ENCODE peak calls at places on chromosome 11, in six cellular contexts. H is IMR-90, J is H9, K is H1, S is mesenchymal stem cell, Q is trophoblast cell. C is an unnamed sample.
A peak's percentile ranks its signal among the peaks of the same experiment; 100 is the strongest.

GRCh38 chr11:76048763-76049162 is 157.5 kb downstream of the WNT11 start:
- DNase-seq in H (no peak), J (no peak), K (no peak), S (no peak), Q (no peak), C (peak; percentile 32)

GRCh38 chr11:101516546-101516945 is 67.3 kb downstream of the TRPC6 start:
- DNase-seq in H (no peak), J (peak; percentile 68), K (no peak), S (no peak), Q (no peak), C (no peak)

GRCh38 chr11:74570266-74571061 is 21.9 kb upstream of the POLD3 start:
- DNase-seq in H (peak; percentile 53), J (peak; percentile 57), K (peak; percentile 50), S (peak; percentile 57), Q (peak; percentile 81), C (peak; percentile 37)

GRCh38 chr11:47148903-47149535 is 27.7 kb downstream of the ARFGAP2 start:
- DNase-seq in H (peak; percentile 49), J (no peak), K (no peak), S (peak; percentile 26), Q (no peak), C (no peak)

GRCh38 chr11:12057299-12057980 is 49.0 kb upstream of the DKK3 start:
- DNase-seq in H (no peak), J (no peak), K (no peak), S (no peak), Q (no peak), C (no peak)

GRCh38 chr11:108467091-108467823 is at the start of gene C11orf65:
- DNase-seq in H (peak; percentile 96), J (peak; percentile 96), K (peak; percentile 96), S (peak; percentile 98), Q (peak; percentile 99), C (peak; percentile 93)

GRCh38 chr11:72685560-72686480 is 11.6 kb upstream of the PDE2A start:
- DNase-seq in H (peak; percentile 19), J (no peak), K (no peak), S (no peak), Q (no peak), C (no peak)

GRCh38 chr11:124895471-124895971 is 2.1 kb downstream of the ROBO4 start:
- DNase-seq in H (no peak), J (peak; percentile 27), K (peak; percentile 41), S (no peak), Q (no peak), C (no peak)

GRCh38 chr11:47166368-47166767 is 10.3 kb downstream of the ARFGAP2 start:
- DNase-seq in H (no peak), J (no peak), K (no peak), S (no peak), Q (no peak), C (no peak)

GRCh38 chr11:64887757-64888405 is 9.5 kb upstream of the EHD1 start:
- DNase-seq in H (no peak), J (peak; percentile 88), K (peak; percentile 98), S (peak; percentile 62), Q (peak; percentile 81), C (peak; percentile 79)

GRCh38 chr11:66467756-66468155 is 1.1 kb downstream of the PELI3 start:
- DNase-seq in H (no peak), J (peak; percentile 47), K (peak; percentile 51), S (no peak), Q (peak; percentile 72), C (peak; percentile 38)
- H2AFZ ChIP-seq in H (peak overlapping the region; percentile 95), J (no peak overlapping the region), K (no peak overlapping the region), S (no peak overlapping the region), Q (no peak overlapping the region), C (peak overlapping the region; percentile 30)

DNA sequence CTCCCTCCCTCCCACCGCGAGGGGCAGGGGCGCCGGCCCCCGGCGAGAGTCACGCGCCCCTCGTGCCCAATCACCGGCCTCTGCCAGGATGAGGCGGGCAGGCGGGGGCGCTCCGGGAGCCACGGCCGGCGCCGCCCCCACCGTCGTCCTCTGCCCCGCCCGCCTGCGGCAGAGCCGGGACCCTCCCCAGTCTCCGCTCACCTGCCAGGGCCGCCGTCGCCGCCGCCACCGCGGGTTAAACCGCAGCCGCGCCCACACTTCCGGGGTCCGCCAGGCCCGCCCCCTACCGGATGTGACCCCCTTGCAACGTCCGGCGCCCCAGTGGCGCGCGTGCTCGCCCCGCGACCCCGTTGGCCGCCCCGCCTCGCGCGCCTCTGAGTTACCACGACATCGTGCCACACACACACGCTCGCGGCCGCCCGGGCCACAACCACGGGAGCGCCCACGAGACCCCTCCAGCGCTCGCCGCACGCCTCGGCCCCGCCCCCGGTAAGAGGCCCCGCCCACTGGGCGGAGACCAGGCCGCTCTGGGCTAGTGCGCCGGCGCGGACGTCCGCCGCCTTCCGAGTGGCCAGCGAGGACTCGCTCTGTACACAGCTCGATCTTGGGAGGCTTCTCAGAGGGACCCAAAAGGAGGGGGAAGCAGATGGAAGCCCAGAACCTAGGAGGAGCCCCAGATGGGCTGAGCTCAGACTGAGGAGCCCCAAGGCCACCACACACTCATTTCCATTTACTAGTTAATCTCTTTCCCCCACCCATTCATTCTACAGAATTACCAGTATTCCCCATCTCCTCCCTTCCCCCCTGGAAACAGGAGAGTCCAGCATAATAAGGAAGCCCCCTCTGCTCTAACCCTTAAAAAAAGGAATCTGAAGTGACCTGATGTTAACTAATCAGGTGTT is at the start of gene VPS37C:
- DNase-seq in H (peak; percentile 83), J (peak; percentile 89), K (peak; percentile 96), S (peak; percentile 90), Q (peak; percentile 93), C (peak; percentile 91)
- H4K8ac ChIP-seq in H (peak within 1 kb of the TSS; percentile 99), J (no peak within 1 kb of the TSS), K (peak within 1 kb of the TSS; percentile 96), S (peak within 1 kb of the TSS; percentile 93), Q (peak within 1 kb of the TSS; percentile 100), C (no peak within 1 kb of the TSS)

DNA sequence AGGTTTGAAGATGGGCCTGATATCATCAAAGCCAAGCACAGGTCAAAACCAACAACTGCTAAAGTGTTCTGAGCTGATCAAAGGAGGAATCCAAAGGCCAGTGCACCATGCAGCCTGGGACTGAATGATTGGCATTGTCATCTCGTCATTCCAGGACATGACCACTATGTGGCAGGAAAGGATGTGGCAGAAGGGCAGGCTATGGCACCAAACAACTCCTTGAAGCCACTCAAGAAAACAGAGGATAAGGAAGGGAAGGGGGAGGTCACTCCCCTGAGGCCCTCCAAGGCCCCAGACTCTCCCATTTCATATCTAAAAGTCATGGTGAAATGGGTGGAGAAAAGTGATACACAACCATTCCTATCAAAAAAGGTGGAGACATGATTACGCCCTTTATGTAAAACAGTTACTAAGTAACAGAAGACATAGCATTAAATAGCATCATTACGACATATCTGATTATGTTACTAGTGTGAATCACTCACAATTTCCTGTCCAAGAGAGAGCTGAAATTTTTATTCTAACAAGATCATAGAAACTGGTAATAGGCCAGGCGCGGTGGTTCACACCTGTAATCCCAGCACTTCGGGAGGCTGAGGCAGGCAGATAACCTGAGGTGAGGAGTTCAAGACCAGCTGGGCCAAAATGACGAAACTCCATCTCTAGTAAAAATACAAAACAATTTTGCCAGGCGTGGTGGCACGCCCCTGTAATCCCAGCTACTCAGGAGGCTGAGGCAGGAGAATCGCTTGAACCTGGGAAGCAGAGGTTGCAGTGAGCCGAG is 49.3 kb downstream of the AHNAK start:
- DNase-seq in H (peak; percentile 81), J (peak; percentile 65), K (no peak), S (peak; percentile 76), Q (peak; percentile 64), C (no peak)
- H2AFZ ChIP-seq in H (no peak overlapping the region), J (no peak overlapping the region), K (no peak overlapping the region), S (no peak overlapping the region), Q (no peak overlapping the region), C (no peak overlapping the region)

GRCh38 chr11:122293298-122294023 is 177.4 kb upstream of the BLID start:
- DNase-seq in H (peak; percentile 37), J (no peak), K (no peak), S (no peak), Q (peak; percentile 45), C (no peak)

DNA sequence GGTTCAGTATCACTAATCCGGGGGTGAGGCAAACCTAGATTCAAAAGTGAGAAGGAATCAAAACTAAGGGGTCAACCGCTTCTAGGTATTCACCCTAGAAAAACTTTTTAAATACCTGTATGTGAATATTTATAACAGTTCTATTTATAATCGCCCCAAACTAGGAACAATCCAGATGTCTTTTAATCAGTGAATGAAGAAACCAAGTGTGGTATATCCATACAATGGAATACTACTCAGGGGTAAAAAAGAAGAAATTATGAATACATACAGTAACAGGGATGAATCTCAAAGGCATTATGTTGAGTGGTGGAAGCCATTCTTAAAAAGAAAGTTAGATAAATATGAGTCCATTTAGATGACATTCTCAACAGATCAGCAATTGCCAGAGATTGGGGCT is 178.0 kb upstream of the BLID start:
- DNase-seq in H (no peak), J (no peak), K (no peak), S (no peak), Q (no peak), C (no peak)
- H4K8ac ChIP-seq in H (no peak overlapping the region), J (no peak overlapping the region), K (no peak overlapping the region), S (no peak overlapping the region), Q (no peak overlapping the region), C (no peak overlapping the region)

GRCh38 chr11:8336356-8337114 is 72.9 kb upstream of the LMO1 start:
- DNase-seq in H (no peak), J (no peak), K (no peak), S (no peak), Q (peak; percentile 94), C (no peak)

GRCh38 chr11:8337396-8337795 is 73.7 kb upstream of the LMO1 start:
- DNase-seq in H (no peak), J (no peak), K (no peak), S (no peak), Q (no peak), C (no peak)

GRCh38 chr11:8339592-8340022 is 75.9 kb upstream of the LMO1 start:
- DNase-seq in H (no peak), J (peak; percentile 92), K (no peak), S (no peak), Q (no peak), C (no peak)

GRCh38 chr11:8337115-8337386 is 73.4 kb upstream of the LMO1 start:
- DNase-seq in H (no peak), J (no peak), K (no peak), S (no peak), Q (no peak), C (no peak)

GRCh38 chr11:8338138-8338537 is 74.5 kb upstream of the LMO1 start:
- DNase-seq in H (peak; percentile 12), J (peak; percentile 81), K (peak; percentile 92), S (peak; percentile 41), Q (peak; percentile 35), C (no peak)
- H2AFZ ChIP-seq in H (peak overlapping the region; percentile 63), J (no peak overlapping the region), K (no peak overlapping the region), S (no peak overlapping the region), Q (no peak overlapping the region), C (peak overlapping the region; percentile 57)

GRCh38 chr11:78078218-78079167 is 1.2 kb downstream of the NDUFC2 start:
- DNase-seq in H (no peak), J (no peak), K (peak; percentile 48), S (peak; percentile 12), Q (peak; percentile 15), C (no peak)

GRCh38 chr11:78081583-78081982 is 1.9 kb upstream of the NDUFC2 start:
- DNase-seq in H (no peak), J (no peak), K (no peak), S (no peak), Q (no peak), C (no peak)

GRCh38 chr11:78080818-78081495 is 1.3 kb upstream of the NDUFC2 start:
- DNase-seq in H (peak; percentile 73), J (no peak), K (no peak), S (peak; percentile 69), Q (no peak), C (no peak)

GRCh38 chr11:78079232-78080083 is at the start of gene NDUFC2:
- DNase-seq in H (peak; percentile 85), J (peak; percentile 70), K (peak; percentile 83), S (peak; percentile 85), Q (peak; percentile 78), C (peak; percentile 64)

GRCh38 chr11:78080084-78080817 is 589 bp upstream of the NDUFC2 start:
- DNase-seq in H (no peak), J (no peak), K (no peak), S (no peak), Q (no peak), C (no peak)
- H4K8ac ChIP-seq in H (peak overlapping the region; percentile 95), J (no peak overlapping the region), K (peak overlapping the region; percentile 85), S (peak overlapping the region; percentile 91), Q (peak overlapping the region; percentile 97), C (no peak overlapping the region)

C was measured in neuronal stem cell.